ENCODE peak calls at places on chromosome 17, in eight cellular contexts. One of them, this sample, is unnamed. For H3K9me3, the result is how much of the 10 kb centered on the place peaks cover.

GRCh38 chr17:79399610-79400144 is 211.2 kb downstream of the RBFOX3 start:
- DNase-seq in WERI-Rb-1: no peak
- DNase-seq in IMR-90: no peak
- DNase-seq in neural progenitor cell: peak
- DNase-seq in left ventricle myocardium inferior: no peak
- DNase-seq in tibial nerve: no peak
- DNase-seq in endothelial cell of umbilical vein: no peak
- DNase-seq in right cardiac atrium: peak
- DNase-seq in this sample: no peak

GRCh38 chr17:4998027-4998665 is 396 bp downstream of the KIF1C start:
- DNase-seq in WERI-Rb-1: peak
- DNase-seq in IMR-90: no peak
- DNase-seq in neural progenitor cell: peak
- DNase-seq in left ventricle myocardium inferior: peak
- DNase-seq in tibial nerve: no peak
- DNase-seq in endothelial cell of umbilical vein: peak
- DNase-seq in right cardiac atrium: peak
- DNase-seq in this sample: no peak

GRCh38 chr17:75683467-75684041 is 16.4 kb downstream of the SAP30BP start:
- DNase-seq in WERI-Rb-1: no peak
- DNase-seq in IMR-90: peak
- DNase-seq in neural progenitor cell: no peak
- DNase-seq in left ventricle myocardium inferior: no peak
- DNase-seq in tibial nerve: no peak
- DNase-seq in endothelial cell of umbilical vein: no peak
- DNase-seq in right cardiac atrium: no peak
- DNase-seq in this sample: no peak

GRCh38 chr17:73261617-73261951 is at the start of gene CPSF4L:
- DNase-seq in WERI-Rb-1: no peak
- DNase-seq in IMR-90: no peak
- DNase-seq in neural progenitor cell: no peak
- DNase-seq in left ventricle myocardium inferior: no peak
- DNase-seq in tibial nerve: no peak
- DNase-seq in endothelial cell of umbilical vein: no peak
- DNase-seq in right cardiac atrium: no peak
- DNase-seq in this sample: no peak

GRCh38 chr17:604719-605118 is 109.9 kb downstream of the VPS53 start:
- DNase-seq in WERI-Rb-1: no peak
- DNase-seq in IMR-90: peak
- DNase-seq in neural progenitor cell: peak
- DNase-seq in left ventricle myocardium inferior: no peak
- DNase-seq in tibial nerve: no peak
- DNase-seq in endothelial cell of umbilical vein: peak
- DNase-seq in right cardiac atrium: no peak
- DNase-seq in this sample: no peak

GRCh38 chr17:38980455-38981217 is 13.4 kb upstream of the FBXO47 start:
- DNase-seq in WERI-Rb-1: no peak
- DNase-seq in IMR-90: peak
- DNase-seq in neural progenitor cell: no peak
- DNase-seq in left ventricle myocardium inferior: no peak
- DNase-seq in tibial nerve: no peak
- DNase-seq in endothelial cell of umbilical vein: no peak
- DNase-seq in right cardiac atrium: no peak
- DNase-seq in this sample: no peak

GRCh38 chr17:48429156-48429555 is 858 bp downstream of the SKAP1 start:
- DNase-seq in WERI-Rb-1: no peak
- DNase-seq in IMR-90: no peak
- DNase-seq in neural progenitor cell: no peak
- DNase-seq in left ventricle myocardium inferior: no peak
- DNase-seq in tibial nerve: no peak
- DNase-seq in endothelial cell of umbilical vein: no peak
- DNase-seq in right cardiac atrium: no peak
- DNase-seq in this sample: no peak

GRCh38 chr17:4354862-4355514 is 11.5 kb downstream of the UBE2G1 start:
- DNase-seq in WERI-Rb-1: peak
- DNase-seq in IMR-90: no peak
- DNase-seq in neural progenitor cell: no peak
- DNase-seq in left ventricle myocardium inferior: no peak
- DNase-seq in tibial nerve: no peak
- DNase-seq in endothelial cell of umbilical vein: no peak
- DNase-seq in right cardiac atrium: no peak
- DNase-seq in this sample: no peak

GRCh38 chr17:4365628-4366311 is 705 bp downstream of the UBE2G1 start:
- DNase-seq in WERI-Rb-1: peak
- DNase-seq in IMR-90: no peak
- DNase-seq in neural progenitor cell: peak
- DNase-seq in left ventricle myocardium inferior: peak
- DNase-seq in tibial nerve: no peak
- DNase-seq in endothelial cell of umbilical vein: peak
- DNase-seq in right cardiac atrium: peak
- DNase-seq in this sample: peak

GRCh38 chr17:59423903-59424302 is 92.4 kb downstream of the YPEL2 start:
- DNase-seq in WERI-Rb-1: no peak
- DNase-seq in IMR-90: no peak
- DNase-seq in neural progenitor cell: no peak
- DNase-seq in left ventricle myocardium inferior: no peak
- DNase-seq in tibial nerve: no peak
- DNase-seq in endothelial cell of umbilical vein: no peak
- DNase-seq in right cardiac atrium: no peak
- DNase-seq in this sample: no peak

GRCh38 chr17:79065105-79065670 is 9.4 kb upstream of the ENGASE start:
- DNase-seq in WERI-Rb-1: peak
- DNase-seq in IMR-90: peak
- DNase-seq in neural progenitor cell: peak
- DNase-seq in left ventricle myocardium inferior: no peak
- DNase-seq in tibial nerve: no peak
- DNase-seq in endothelial cell of umbilical vein: peak
- DNase-seq in right cardiac atrium: peak
- DNase-seq in this sample: peak

GRCh38 chr17:56809106-56809819 is 24.5 kb downstream of the C17orf67 start:
- DNase-seq in WERI-Rb-1: no peak
- DNase-seq in IMR-90: no peak
- DNase-seq in neural progenitor cell: no peak
- DNase-seq in left ventricle myocardium inferior: no peak
- DNase-seq in tibial nerve: no peak
- DNase-seq in endothelial cell of umbilical vein: no peak
- DNase-seq in right cardiac atrium: no peak
- DNase-seq in this sample: no peak

GRCh38 chr17:7438050-7438614 is 1.2 kb upstream of the FGF11 start:
- DNase-seq in WERI-Rb-1: peak
- DNase-seq in IMR-90: no peak
- DNase-seq in neural progenitor cell: peak
- DNase-seq in left ventricle myocardium inferior: peak
- DNase-seq in tibial nerve: peak
- DNase-seq in endothelial cell of umbilical vein: peak
- DNase-seq in right cardiac atrium: peak
- DNase-seq in this sample: peak

GRCh38 chr17:21036361-21036881 is 6.4 kb downstream of the USP22 start:
- DNase-seq in WERI-Rb-1: no peak
- DNase-seq in IMR-90: peak
- DNase-seq in neural progenitor cell: no peak
- DNase-seq in left ventricle myocardium inferior: no peak
- DNase-seq in tibial nerve: no peak
- DNase-seq in endothelial cell of umbilical vein: no peak
- DNase-seq in right cardiac atrium: no peak
- DNase-seq in this sample: no peak

GRCh38 chr17:44004761-44005526 is 522 bp downstream of the NAGS start:
- DNase-seq in WERI-Rb-1: no peak
- DNase-seq in IMR-90: no peak
- DNase-seq in neural progenitor cell: peak
- DNase-seq in left ventricle myocardium inferior: no peak
- DNase-seq in tibial nerve: no peak
- DNase-seq in endothelial cell of umbilical vein: no peak
- DNase-seq in right cardiac atrium: peak
- DNase-seq in this sample: no peak

GRCh38 chr17:83201206-83202001 is 122.0 kb downstream of the METRNL start:
- DNase-seq in WERI-Rb-1: no peak
- DNase-seq in IMR-90: no peak
- DNase-seq in neural progenitor cell: no peak
- DNase-seq in left ventricle myocardium inferior: no peak
- DNase-seq in tibial nerve: peak
- DNase-seq in endothelial cell of umbilical vein: no peak
- DNase-seq in right cardiac atrium: no peak
- DNase-seq in this sample: no peak

GRCh38 chr17:83198366-83199341 is 119.2 kb downstream of the METRNL start:
- DNase-seq in WERI-Rb-1: no peak
- DNase-seq in IMR-90: no peak
- DNase-seq in neural progenitor cell: no peak
- DNase-seq in left ventricle myocardium inferior: peak
- DNase-seq in tibial nerve: peak
- DNase-seq in endothelial cell of umbilical vein: no peak
- DNase-seq in right cardiac atrium: peak
- DNase-seq in this sample: no peak

GRCh38 chr17:83200746-83201145 is 121.3 kb downstream of the METRNL start:
- DNase-seq in WERI-Rb-1: peak
- DNase-seq in IMR-90: no peak
- DNase-seq in neural progenitor cell: no peak
- DNase-seq in left ventricle myocardium inferior: peak
- DNase-seq in tibial nerve: peak
- DNase-seq in endothelial cell of umbilical vein: no peak
- DNase-seq in right cardiac atrium: peak
- DNase-seq in this sample: peak

GRCh38 chr17:83200231-83200699 is 120.9 kb downstream of the METRNL start:
- DNase-seq in WERI-Rb-1: peak
- DNase-seq in IMR-90: peak
- DNase-seq in neural progenitor cell: no peak
- DNase-seq in left ventricle myocardium inferior: peak
- DNase-seq in tibial nerve: peak
- DNase-seq in endothelial cell of umbilical vein: no peak
- DNase-seq in right cardiac atrium: peak
- DNase-seq in this sample: peak

GRCh38 chr17:83199500-83200201 is 120.2 kb downstream of the METRNL start:
- DNase-seq in WERI-Rb-1: peak
- DNase-seq in IMR-90: peak
- DNase-seq in neural progenitor cell: no peak
- DNase-seq in left ventricle myocardium inferior: peak
- DNase-seq in tibial nerve: peak
- DNase-seq in endothelial cell of umbilical vein: no peak
- DNase-seq in right cardiac atrium: peak
- DNase-seq in this sample: no peak
- H3K9me3 ChIP-seq in WERI-Rb-1: under half
- H3K9me3 ChIP-seq in IMR-90: under half
- H3K9me3 ChIP-seq in neural progenitor cell: under half
- H3K9me3 ChIP-seq in left ventricle myocardium inferior: under half
- H3K9me3 ChIP-seq in tibial nerve: under half
- H3K9me3 ChIP-seq in endothelial cell of umbilical vein: under half
- H3K9me3 ChIP-seq in right cardiac atrium: under half
- H3K9me3 ChIP-seq in this sample: under half

DNA sequence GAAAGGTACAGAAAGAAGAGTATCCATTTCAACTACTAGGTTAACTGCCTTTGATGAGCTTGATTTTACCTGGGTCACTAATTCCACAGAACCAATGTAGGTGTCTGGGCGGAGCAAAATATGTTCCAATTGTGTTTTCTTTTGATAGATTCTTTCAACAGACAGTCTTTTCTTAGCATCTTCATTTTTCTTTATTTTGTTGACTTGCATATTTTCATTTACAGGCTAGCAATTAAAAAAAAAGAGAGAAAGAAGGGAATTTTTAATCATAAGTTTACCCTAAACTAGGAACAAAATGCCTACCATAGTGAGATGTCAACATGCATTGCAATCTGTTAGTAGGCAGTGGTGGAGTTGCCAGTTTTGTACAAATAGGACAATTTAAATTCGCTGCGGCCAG is 1.0 kb downstream of the TOP2A start:
- DNase-seq in WERI-Rb-1: no peak
- DNase-seq in IMR-90: no peak
- DNase-seq in neural progenitor cell: no peak
- DNase-seq in left ventricle myocardium inferior: no peak
- DNase-seq in tibial nerve: no peak
- DNase-seq in endothelial cell of umbilical vein: no peak
- DNase-seq in right cardiac atrium: no peak
- DNase-seq in this sample: no peak
- H3K9me3 ChIP-seq in WERI-Rb-1: under half
- H3K9me3 ChIP-seq in IMR-90: under half
- H3K9me3 ChIP-seq in neural progenitor cell: under half
- H3K9me3 ChIP-seq in left ventricle myocardium inferior: under half
- H3K9me3 ChIP-seq in tibial nerve: under half
- H3K9me3 ChIP-seq in endothelial cell of umbilical vein: under half
- H3K9me3 ChIP-seq in right cardiac atrium: under half
- H3K9me3 ChIP-seq in this sample: under half

GRCh38 chr17:12964162-12964561 is 53.7 kb downstream of the ELAC2 start:
- DNase-seq in WERI-Rb-1: no peak
- DNase-seq in IMR-90: no peak
- DNase-seq in neural progenitor cell: no peak
- DNase-seq in left ventricle myocardium inferior: no peak
- DNase-seq in tibial nerve: no peak
- DNase-seq in endothelial cell of umbilical vein: no peak
- DNase-seq in right cardiac atrium: no peak
- DNase-seq in this sample: no peak

GRCh38 chr17:12965988-12966387 is 51.8 kb downstream of the ELAC2 start:
- DNase-seq in WERI-Rb-1: no peak
- DNase-seq in IMR-90: no peak
- DNase-seq in neural progenitor cell: no peak
- DNase-seq in left ventricle myocardium inferior: no peak
- DNase-seq in tibial nerve: no peak
- DNase-seq in endothelial cell of umbilical vein: no peak
- DNase-seq in right cardiac atrium: no peak
- DNase-seq in this sample: no peak

GRCh38 chr17:12964840-12965239 is 53.0 kb downstream of the ELAC2 start:
- DNase-seq in WERI-Rb-1: no peak
- DNase-seq in IMR-90: no peak
- DNase-seq in neural progenitor cell: no peak
- DNase-seq in left ventricle myocardium inferior: no peak
- DNase-seq in tibial nerve: no peak
- DNase-seq in endothelial cell of umbilical vein: no peak
- DNase-seq in right cardiac atrium: no peak
- DNase-seq in this sample: no peak

GRCh38 chr17:12967962-12968361 is 49.9 kb downstream of the ELAC2 start:
- DNase-seq in WERI-Rb-1: no peak
- DNase-seq in IMR-90: no peak
- DNase-seq in neural progenitor cell: no peak
- DNase-seq in left ventricle myocardium inferior: no peak
- DNase-seq in tibial nerve: no peak
- DNase-seq in endothelial cell of umbilical vein: no peak
- DNase-seq in right cardiac atrium: no peak
- DNase-seq in this sample: no peak

GRCh38 chr17:12966413-12966812 is 51.4 kb downstream of the ELAC2 start:
- DNase-seq in WERI-Rb-1: no peak
- DNase-seq in IMR-90: no peak
- DNase-seq in neural progenitor cell: no peak
- DNase-seq in left ventricle myocardium inferior: no peak
- DNase-seq in tibial nerve: no peak
- DNase-seq in endothelial cell of umbilical vein: no peak
- DNase-seq in right cardiac atrium: no peak
- DNase-seq in this sample: no peak
- H3K9me3 ChIP-seq in WERI-Rb-1: under half
- H3K9me3 ChIP-seq in IMR-90: under half
- H3K9me3 ChIP-seq in neural progenitor cell: under half
- H3K9me3 ChIP-seq in left ventricle myocardium inferior: under half
- H3K9me3 ChIP-seq in tibial nerve: under half
- H3K9me3 ChIP-seq in endothelial cell of umbilical vein: under half
- H3K9me3 ChIP-seq in right cardiac atrium: under half
- H3K9me3 ChIP-seq in this sample: under half

DNA sequence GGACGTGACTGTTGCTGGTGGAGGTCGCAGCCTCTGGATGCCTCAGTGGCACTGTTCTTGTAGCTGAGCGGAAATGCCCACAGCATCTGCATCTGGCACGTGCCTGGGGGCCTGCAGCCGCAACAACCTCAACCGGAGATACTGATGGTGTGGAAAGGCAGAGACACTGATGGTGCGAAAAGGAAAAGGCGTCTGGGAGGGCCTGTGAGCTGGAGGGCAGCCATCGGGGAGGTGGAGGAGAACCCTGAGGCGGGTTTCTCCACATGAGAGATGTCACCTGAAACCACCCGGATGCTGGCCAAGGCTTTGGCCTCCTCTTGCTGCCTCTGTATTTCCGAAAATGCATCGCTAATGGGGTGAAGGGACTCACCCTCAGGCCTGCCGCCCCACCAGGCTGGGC is 284.8 kb upstream of the WSB1 start:
- DNase-seq in WERI-Rb-1: no peak
- DNase-seq in IMR-90: no peak
- DNase-seq in neural progenitor cell: no peak
- DNase-seq in left ventricle myocardium inferior: no peak
- DNase-seq in tibial nerve: no peak
- DNase-seq in endothelial cell of umbilical vein: no peak
- DNase-seq in right cardiac atrium: no peak
- DNase-seq in this sample: no peak
- H3K9me3 ChIP-seq in WERI-Rb-1: under half
- H3K9me3 ChIP-seq in IMR-90: under half
- H3K9me3 ChIP-seq in neural progenitor cell: under half
- H3K9me3 ChIP-seq in left ventricle myocardium inferior: under half
- H3K9me3 ChIP-seq in tibial nerve: under half
- H3K9me3 ChIP-seq in endothelial cell of umbilical vein: under half
- H3K9me3 ChIP-seq in right cardiac atrium: under half
- H3K9me3 ChIP-seq in this sample: under half